ENCODE peak calls at places on chromosome 11, in five cellular contexts. D is omental fat pad; B is stimulated activated CD4-positive, alpha-beta T cell treated with anti-CD3 and anti-CD28 coated beads, TNF-alpha, amount 100 ng/mL, for 24 hours; S is aorta; E is skeletal muscle cell. U is an unnamed sample.

GRCh38 chr11:134376150-134376921 is 35.7 kb downstream of the B3GAT1 start:
- DNase-seq in D (no peak), B (no peak), S (peak), E (no peak), U (no peak)

GRCh38 chr11:66693356-66694055 is 15.8 kb upstream of the RBM4B start:
- DNase-seq in D (no peak), B (no peak), S (no peak), E (no peak), U (no peak)

GRCh38 chr11:10942621-10943020 is 84.8 kb upstream of the ZBED5 start:
- DNase-seq in D (no peak), B (no peak), S (no peak), E (no peak), U (no peak)

GRCh38 chr11:119099707-119100106 is 1.9 kb downstream of the DPAGT1 start:
- DNase-seq in D (no peak), B (no peak), S (no peak), E (no peak), U (no peak)

GRCh38 chr11:128910583-128910982 is 19.4 kb downstream of the KCNJ5 start:
- DNase-seq in D (no peak), B (no peak), S (no peak), E (no peak), U (no peak)

GRCh38 chr11:110128161-110128560 is 35.0 kb downstream of the ZC3H12C start:
- DNase-seq in D (no peak), B (no peak), S (no peak), E (no peak), U (no peak)

GRCh38 chr11:131253885-131254204 is 116.6 kb upstream of the NTM start:
- DNase-seq in D (no peak), B (no peak), S (no peak), E (no peak), U (no peak)

GRCh38 chr11:64034411-64034811 is 1.3 kb upstream of the FLRT1 start:
- DNase-seq in D (no peak), B (no peak), S (no peak), E (no peak), U (no peak)

GRCh38 chr11:876550-876949 is 33.9 kb downstream of the TSPAN4 start:
- DNase-seq in D (no peak), B (no peak), S (no peak), E (no peak), U (no peak)

GRCh38 chr11:72072348-72072747 is 8.0 kb downstream of the NUMA1 start:
- DNase-seq in D (no peak), B (no peak), S (no peak), E (peak), U (no peak)

GRCh38 chr11:128714121-128714520 is 20.2 kb downstream of the FLI1 start:
- DNase-seq in D (no peak), B (no peak), S (no peak), E (no peak), U (no peak)

GRCh38 chr11:44936527-44936926 is 14.2 kb downstream of the TP53I11 start:
- DNase-seq in D (peak), B (peak), S (peak), E (peak), U (peak)

GRCh38 chr11:3169235-3169951 is 4.3 kb upstream of the OSBPL5 start:
- DNase-seq in D (no peak), B (peak), S (peak), E (peak), U (no peak)

GRCh38 chr11:64340671-64341335 is 799 bp downstream of the CCDC88B start:
- DNase-seq in D (no peak), B (peak), S (peak), E (no peak), U (peak)

GRCh38 chr11:859394-860131 is 16.9 kb downstream of the TSPAN4 start:
- DNase-seq in D (peak), B (no peak), S (peak), E (peak), U (no peak)

GRCh38 chr11:109291553-109291952 is 130.4 kb upstream of the C11orf87 start:
- DNase-seq in D (no peak), B (no peak), S (no peak), E (no peak), U (no peak)

GRCh38 chr11:11380340-11380739 is 27.3 kb upstream of the CSNK2A3 start:
- DNase-seq in D (no peak), B (no peak), S (no peak), E (no peak), U (no peak)

GRCh38 chr11:68839953-68840641 is 1.6 kb downstream of the CPT1A start:
- DNase-seq in D (no peak), B (no peak), S (no peak), E (peak), U (no peak)

GRCh38 chr11:2769779-2770555 is 70.2 kb upstream of the KCNQ1OT1 start:
- DNase-seq in D (no peak), B (no peak), S (peak), E (no peak), U (no peak)

GRCh38 chr11:115895594-115895993 is 391.4 kb upstream of the CADM1 start:
- DNase-seq in D (no peak), B (no peak), S (no peak), E (no peak), U (no peak)

GRCh38 chr11:121367434-121367833 is 74.9 kb downstream of the SC5D start:
- DNase-seq in D (no peak), B (no peak), S (no peak), E (no peak), U (no peak)

GRCh38 chr11:117479372-117479771 is 151.7 kb downstream of the CEP164 start:
- DNase-seq in D (no peak), B (peak), S (no peak), E (no peak), U (no peak)

GRCh38 chr11:122632178-122632824 is 23.2 kb upstream of the UBASH3B start:
- DNase-seq in D (no peak), B (no peak), S (no peak), E (no peak), U (no peak)

GRCh38 chr11:132137981-132138313 is 767.5 kb downstream of the NTM start:
- DNase-seq in D (no peak), B (no peak), S (no peak), E (no peak), U (no peak)

GRCh38 chr11:14065153-14065552 is 102.6 kb downstream of the SPON1 start:
- DNase-seq in D (no peak), B (peak), S (no peak), E (no peak), U (no peak)

GRCh38 chr11:44005076-44005800 is 42.5 kb upstream of the ACCSL start:
- DNase-seq in D (no peak), B (no peak), S (no peak), E (no peak), U (no peak)

GRCh38 chr11:71311928-71312510 is 59.6 kb upstream of the SHANK2 start:
- DNase-seq in D (no peak), B (no peak), S (peak), E (no peak), U (no peak)

GRCh38 chr11:29452131-29452530 is 564.7 kb downstream of the KCNA4 start:
- DNase-seq in D (no peak), B (no peak), S (no peak), E (peak), U (no peak)

GRCh38 chr11:84804026-84804425 is 823.1 kb downstream of the DLG2 start:
- DNase-seq in D (no peak), B (no peak), S (no peak), E (no peak), U (no peak)

GRCh38 chr11:132351050-132351449 is 980.6 kb downstream of the NTM start:
- DNase-seq in D (no peak), B (no peak), S (no peak), E (no peak), U (no peak)

GRCh38 chr11:34356576-34356917 is 1.3 kb downstream of the ABTB2 start:
- DNase-seq in D (no peak), B (no peak), S (no peak), E (no peak), U (peak)

GRCh38 chr11:40186401-40187091 is 1272.9 kb downstream of the LRRC4C start:
- DNase-seq in D (no peak), B (no peak), S (no peak), E (no peak), U (no peak)

GRCh38 chr11:17063171-17064002 is 14.1 kb downstream of the RPS13 start:
- DNase-seq in D (peak), B (peak), S (peak), E (no peak), U (peak)

U was measured in stimulated activated effector memory CD8-positive, alpha-beta T cell treated with anti-CD3 and anti-CD28 coated beads, Interleukin-12 subunit alpha, Interleukin-12 subunit beta, amount 100 ng/mL, for 72 hours.